ENCODE peak calls at places on chromosomes 3 and 15, in five cellular contexts. K is IMR-90, Z is HepG2, U is A549, Q is H1. M is an unnamed sample.

GRCh38 chr3:136994772-136995516 is 37.2 kb downstream of the IL20RB start:
- DNase-seq in K (peak; percentile 51), U (peak; percentile 24), Q (no peak), Z (no peak), M (no peak)

GRCh38 chr3:184651945-184652344 is 59.9 kb downstream of the MAGEF1 start:
- DNase-seq in K (no peak), U (no peak), Z (no peak), Q (no peak), M (no peak)

GRCh38 chr3:71127052-71127451 is 456.5 kb downstream of the FOXP1 start:
- DNase-seq in K (no peak), Z (no peak), U (no peak), Q (no peak), M (no peak)

GRCh38 chr3:43728947-43729346 is 38.2 kb downstream of the ABHD5 start:
- DNase-seq in K (no peak), Z (no peak), Q (no peak), U (no peak), M (no peak)

GRCh38 chr3:120642368-120642948 is 39.6 kb downstream of the HGD start:
- DNase-seq in K (peak; percentile 90), Z (no peak), Q (no peak), U (peak; percentile 85), M (peak; percentile 59)

GRCh38 chr3:67516496-67516895 is 137.9 kb downstream of the SUCLG2 start:
- DNase-seq in Q (no peak), K (no peak), Z (no peak), U (no peak), M (no peak)

GRCh38 chr3:12508316-12508715 is 24.0 kb downstream of the TSEN2 start:
- DNase-seq in Q (no peak), U (peak; percentile 16), K (peak; percentile 100), Z (no peak), M (no peak)

GRCh38 chr3:73511555-73511954 is 113.2 kb downstream of the PDZRN3 start:
- DNase-seq in Z (no peak), Q (no peak), K (no peak), U (no peak), M (no peak)

GRCh38 chr3:147367676-147368075 is 38.7 kb downstream of the ZIC4 start:
- DNase-seq in K (no peak), Q (no peak), U (no peak), Z (no peak), M (no peak)

GRCh38 chr3:102471001-102471400 is 36.2 kb downstream of the ZPLD1 start:
- DNase-seq in U (no peak), Z (no peak), Q (peak; percentile 17), K (no peak), M (no peak)

GRCh38 chr3:63857311-63857710 is 6.3 kb downstream of the THOC7 start:
- DNase-seq in U (no peak), Q (no peak), K (no peak), Z (no peak), M (no peak)

DNA sequence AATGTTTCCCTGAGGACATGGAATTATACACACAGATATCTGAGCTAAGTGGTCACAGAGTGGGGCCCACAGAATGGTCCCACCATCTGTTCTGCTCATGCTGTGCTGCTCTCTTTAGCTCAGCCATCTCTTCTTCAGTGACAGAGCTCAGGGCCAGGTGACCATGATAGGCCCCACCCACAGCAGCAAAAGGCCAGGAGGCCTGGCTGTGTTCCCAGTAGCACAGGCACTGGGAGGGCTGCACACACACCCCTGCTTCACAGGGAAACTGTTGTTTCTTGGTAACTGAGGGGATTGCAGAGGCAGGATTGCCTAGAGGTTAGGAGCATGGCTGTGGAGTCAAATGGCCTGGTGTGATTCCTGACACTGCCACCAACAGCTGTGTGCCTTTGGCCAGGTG is 4.8 kb upstream of the FBXW12 start:
- DNase-seq in K (no peak), U (no peak), Z (no peak), Q (no peak), M (no peak)
- TF ChIP-seq MAFK in K (no peak), U (no peak), Z (no peak), Q (no peak), M (no peak)

DNA sequence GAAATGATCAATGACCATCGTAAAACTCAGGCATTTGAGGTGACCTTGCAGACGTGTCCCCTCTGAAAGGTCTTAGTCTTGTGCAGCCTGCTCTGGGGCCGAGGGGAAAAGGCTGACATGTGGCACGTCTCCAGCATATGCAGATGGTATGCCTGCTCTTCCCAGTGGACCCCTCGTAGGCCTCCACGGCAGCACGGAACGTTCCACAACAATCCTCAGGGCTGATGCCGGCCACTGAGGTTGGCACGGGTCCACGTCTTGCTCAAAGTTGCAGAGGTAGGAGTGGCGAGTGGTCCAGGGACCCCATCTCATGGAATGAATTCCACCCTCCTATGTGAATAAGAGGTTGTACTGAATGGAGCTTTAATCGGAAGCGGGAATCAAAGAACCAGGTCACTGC is 247.6 kb upstream of the LYSMD4 start:
- DNase-seq in Q (no peak), K (no peak), Z (no peak), U (no peak), M (no peak)
- TF ChIP-seq MAFK in Q (no peak), K (no peak), Z (no peak), U (no peak), M (no peak)

GRCh38 chr3:58569287-58570001 is 7.7 kb downstream of the FAM107A start:
- DNase-seq in Q (no peak), Z (no peak), K (no peak), U (no peak), M (no peak)
- TF ChIP-seq MAFK in Q (no peak), Z (no peak), K (no peak), U (no peak), M (no peak)

DNA sequence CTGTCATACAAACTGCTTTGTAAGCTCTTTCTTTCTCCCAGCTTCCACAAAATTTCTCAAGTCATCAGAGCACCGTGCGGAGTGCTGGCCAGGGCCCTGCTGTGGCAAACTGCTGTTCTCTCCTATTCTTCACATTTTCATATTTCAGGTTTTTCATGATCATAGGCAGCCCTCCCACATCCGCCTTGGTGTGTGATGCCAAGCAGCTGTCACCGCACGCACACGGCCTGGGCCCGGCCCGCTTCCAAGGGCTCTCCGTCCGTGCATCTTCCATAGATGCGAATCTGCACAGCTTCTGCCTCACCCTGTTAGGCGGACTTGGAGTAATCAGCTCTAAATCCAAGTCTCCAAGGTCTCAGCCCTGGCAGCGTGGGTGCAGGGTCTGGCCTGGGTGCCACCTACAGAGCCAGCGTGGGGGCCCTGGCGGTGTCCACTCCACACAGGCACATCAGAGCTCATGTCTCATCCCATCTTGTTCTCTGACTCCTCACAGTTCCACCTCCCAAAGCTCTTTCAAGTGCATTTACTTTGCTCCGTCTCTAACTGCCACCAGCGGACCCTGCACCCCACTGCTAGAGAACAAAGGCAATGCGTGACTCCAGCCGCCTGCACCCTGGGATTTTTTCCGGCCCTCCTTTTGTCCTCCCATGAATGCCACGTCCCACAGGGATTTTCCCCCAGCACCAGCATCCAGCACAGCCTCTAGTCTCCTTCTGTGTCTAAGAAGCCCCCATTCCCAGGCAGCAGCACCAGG is 27.2 kb downstream of the CYFIP1 start:
- DNase-seq in U (no peak), K (no peak), Q (peak; percentile 27), Z (peak; percentile 28), M (no peak)
- TF ChIP-seq MAFK in U (peak; percentile 32), K (peak; percentile 22), Q (no peak), Z (peak; percentile 8), M (no peak)

GRCh38 chr15:40038267-40038653 is 721 bp downstream of the SRP14 start:
- DNase-seq in K (peak; percentile 56), Q (no peak), Z (no peak), U (no peak), M (no peak)
- TF ChIP-seq MAFK in K (no peak), Q (no peak), Z (no peak), U (no peak), M (no peak)

DNA sequence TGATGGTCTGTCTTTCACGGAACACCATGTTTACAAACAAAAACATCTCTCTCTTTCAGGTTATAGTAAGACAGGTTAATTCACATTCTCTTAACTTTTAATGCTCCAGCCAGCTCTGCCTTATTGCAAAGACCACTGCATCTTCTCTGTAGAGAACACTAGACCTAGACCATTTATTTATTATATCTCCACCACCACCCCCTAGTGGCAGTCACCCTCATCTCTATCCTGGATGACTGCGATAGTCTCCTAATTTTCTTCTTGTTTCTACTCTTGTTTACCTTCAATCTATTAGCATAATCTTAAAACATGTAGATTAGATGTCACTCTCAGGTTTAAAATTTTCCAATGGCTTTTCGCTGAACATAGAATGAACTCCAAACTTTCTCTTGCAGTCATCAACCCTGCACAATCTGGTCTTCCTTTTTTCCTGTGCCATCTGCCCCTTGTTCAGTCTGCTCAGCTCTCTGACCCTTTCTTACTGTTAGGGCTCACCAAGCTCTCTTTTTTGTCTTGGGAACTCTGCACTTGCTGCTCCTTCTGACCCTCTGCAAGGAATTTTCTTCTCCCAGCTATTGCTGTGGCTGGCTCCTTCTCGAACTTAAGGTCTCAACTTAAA is 155.6 kb downstream of the SQOR start:
- DNase-seq in U (peak; percentile 10), Z (peak; percentile 14), K (peak; percentile 7), Q (no peak), M (peak; percentile 11)
- TF ChIP-seq MAFK in U (no peak), Z (no peak), K (no peak), Q (no peak), M (no peak)

M was measured in K562.